ENCODE peak calls at places on chromosomes 7 and 10, in ten cellular contexts. W, T, C, B, F, A, V, N, Q and O are unnamed samples.

GRCh38 chr7:38781991-38782390 is 127.0 kb downstream of the VPS41 start:
- DNase-seq in W (no peak), T (no peak), C (no peak), B (no peak), F (no peak), A (no peak), V (no peak), N (no peak), Q (no peak), O (no peak)

GRCh38 chr7:102287465-102288146 is 938 bp downstream of the SH2B2 start:
- DNase-seq in W (peak; percentile 63), T (no peak), C (peak; percentile 65), B (peak; percentile 39), F (peak; percentile 43), A (peak; percentile 31), V (no peak), N (peak; percentile 50), Q (no peak), O (no peak)

GRCh38 chr7:92808006-92808405 is 28.4 kb downstream of the CDK6 start:
- DNase-seq in W (no peak), T (no peak), C (no peak), B (no peak), F (no peak), A (no peak), V (no peak), N (no peak), Q (no peak), O (no peak)

GRCh38 chr7:77657427-77658331 is 38.6 kb upstream of the RSBN1L start:
- DNase-seq in W (no peak), T (peak; percentile 14), C (no peak), B (peak; percentile 24), F (no peak), A (peak; percentile 46), V (peak; percentile 35), N (peak; percentile 24), Q (peak; percentile 53), O (no peak)

GRCh38 chr10:16280595-16280994 is 156.2 kb upstream of the PTER start:
- DNase-seq in W (no peak), T (no peak), C (no peak), B (no peak), F (no peak), A (no peak), V (no peak), N (no peak), Q (no peak), O (no peak)

GRCh38 chr7:121003986-121004685 is 15.6 kb downstream of the CPED1 start:
- DNase-seq in W (no peak), T (peak; percentile 46), C (no peak), B (no peak), F (no peak), A (no peak), V (no peak), N (peak; percentile 36), Q (no peak), O (no peak)

GRCh38 chr7:30870821-30871518 is 40.7 kb upstream of the AQP1 start:
- DNase-seq in W (no peak), T (no peak), C (no peak), B (no peak), F (no peak), A (no peak), V (no peak), N (no peak), Q (no peak), O (no peak)

GRCh38 chr7:55439627-55440026 is 74.5 kb downstream of the LANCL2 start:
- DNase-seq in W (no peak), T (no peak), C (no peak), B (no peak), F (no peak), A (no peak), V (no peak), N (no peak), Q (no peak), O (no peak)

GRCh38 chr10:93701903-93702277 is 502 bp downstream of the FRA10AC1 start:
- DNase-seq in W (no peak), T (peak; percentile 29), C (peak; percentile 9), B (peak; percentile 16), F (no peak), A (peak; percentile 12), V (no peak), N (peak; percentile 25), Q (peak; percentile 7), O (no peak)

GRCh38 chr7:36490335-36490940 is 100.8 kb downstream of the ANLN start:
- DNase-seq in W (no peak), T (no peak), C (no peak), B (no peak), F (no peak), A (no peak), V (no peak), N (no peak), Q (no peak), O (no peak)

GRCh38 chr7:36487756-36488336 is 98.2 kb downstream of the ANLN start:
- DNase-seq in W (no peak), T (peak; percentile 52), C (no peak), B (peak; percentile 42), F (no peak), A (peak; percentile 71), V (peak; percentile 59), N (peak; percentile 32), Q (peak; percentile 39), O (no peak)

GRCh38 chr7:36484265-36484664 is 94.6 kb downstream of the ANLN start:
- DNase-seq in W (no peak), T (no peak), C (no peak), B (no peak), F (no peak), A (no peak), V (no peak), N (no peak), Q (no peak), O (no peak)

DNA sequence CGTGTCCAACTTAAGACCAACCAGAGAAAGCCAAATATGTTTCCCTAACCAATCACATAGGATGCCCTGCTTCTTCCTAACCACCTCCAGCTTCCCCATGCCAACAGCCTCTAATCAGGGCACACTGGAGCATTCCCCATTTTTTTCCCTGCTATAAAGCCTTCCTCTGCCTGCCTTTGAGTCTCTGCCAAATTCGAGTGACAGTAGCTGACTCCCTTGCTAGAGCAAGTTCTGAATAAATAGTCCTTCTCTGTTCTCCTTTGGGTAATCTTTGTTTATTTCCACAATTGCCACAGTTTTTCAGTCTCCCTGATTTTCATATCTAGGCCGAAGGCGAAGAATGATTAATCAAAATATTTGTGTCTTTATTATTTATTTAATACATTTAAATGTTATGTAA is 96.7 kb downstream of the ANLN start:
- DNase-seq in W (no peak), T (no peak), C (no peak), B (no peak), F (no peak), A (no peak), V (no peak), N (peak; percentile 52), Q (no peak), O (no peak)
- H3K27ac ChIP-seq in W (no peak overlapping the region), T (no peak overlapping the region), C (no peak overlapping the region), B (no peak overlapping the region), F (no peak overlapping the region), A (no peak overlapping the region), V (no peak overlapping the region), N (peak overlapping the region; percentile 27), Q (no peak overlapping the region), O (no peak overlapping the region)

DNA sequence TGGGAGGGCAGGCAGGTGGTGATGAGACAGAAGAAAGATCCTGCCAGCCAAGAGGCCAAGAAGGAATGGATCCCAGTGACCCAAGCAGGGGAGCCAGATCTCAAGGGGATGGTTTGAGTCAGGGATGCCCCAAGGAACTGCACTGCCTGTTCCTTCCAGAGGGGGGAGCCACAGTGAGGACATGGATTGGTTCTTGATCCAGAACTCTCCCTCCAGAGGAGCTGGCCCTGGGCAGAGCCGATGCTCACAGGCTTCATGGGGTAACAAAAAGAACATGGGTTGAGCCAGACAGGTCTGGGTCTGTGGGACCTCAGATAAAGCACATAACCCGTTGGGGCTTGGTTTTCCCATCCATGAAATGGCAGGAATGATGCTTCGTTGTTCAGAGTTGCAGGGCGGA is 4.6 kb upstream of the DENND2A start:
- DNase-seq in W (no peak), T (no peak), C (no peak), B (no peak), F (no peak), A (peak; percentile 31), V (no peak), N (no peak), Q (no peak), O (peak; percentile 4)
- TF ChIP-seq CTCF in W (no peak), T (no peak), C (no peak), B (no peak), F (peak; percentile 13), A (peak; percentile 12), V (peak; percentile 77), N (no peak), Q (no peak), O (no peak)

GRCh38 chr10:97895915-97896314 is 46.3 kb downstream of the GOLGA7B start:
- DNase-seq in W (no peak), T (no peak), C (no peak), B (no peak), F (no peak), A (no peak), V (no peak), N (no peak), Q (no peak), O (no peak)
- TF ChIP-seq POLR2A in W (no peak), T (no peak), C (no peak), B (no peak), F (no peak), A (no peak), V (no peak), N (no peak), Q (no peak), O (no peak)

GRCh38 chr7:101156277-101156676 is 2.0 kb downstream of the AP1S1 start:
- DNase-seq in W (no peak), T (no peak), C (no peak), B (no peak), F (no peak), A (no peak), V (no peak), N (no peak), Q (no peak), O (no peak)

GRCh38 chr7:101155303-101155702 is 1.0 kb downstream of the AP1S1 start:
- DNase-seq in W (no peak), T (no peak), C (no peak), B (no peak), F (no peak), A (no peak), V (no peak), N (no peak), Q (no peak), O (no peak)

GRCh38 chr7:101156866-101157589 is 2.8 kb downstream of the AP1S1 start:
- DNase-seq in W (peak; percentile 70), T (no peak), C (no peak), B (no peak), F (peak; percentile 80), A (no peak), V (no peak), N (no peak), Q (no peak), O (no peak)

GRCh38 chr7:101153969-101154692 is at the start of gene AP1S1:
- DNase-seq in W (peak; percentile 96), T (peak; percentile 87), C (peak; percentile 97), B (peak; percentile 96), F (peak; percentile 96), A (peak; percentile 97), V (peak; percentile 96), N (peak; percentile 97), Q (peak; percentile 96), O (peak; percentile 99)

DNA sequence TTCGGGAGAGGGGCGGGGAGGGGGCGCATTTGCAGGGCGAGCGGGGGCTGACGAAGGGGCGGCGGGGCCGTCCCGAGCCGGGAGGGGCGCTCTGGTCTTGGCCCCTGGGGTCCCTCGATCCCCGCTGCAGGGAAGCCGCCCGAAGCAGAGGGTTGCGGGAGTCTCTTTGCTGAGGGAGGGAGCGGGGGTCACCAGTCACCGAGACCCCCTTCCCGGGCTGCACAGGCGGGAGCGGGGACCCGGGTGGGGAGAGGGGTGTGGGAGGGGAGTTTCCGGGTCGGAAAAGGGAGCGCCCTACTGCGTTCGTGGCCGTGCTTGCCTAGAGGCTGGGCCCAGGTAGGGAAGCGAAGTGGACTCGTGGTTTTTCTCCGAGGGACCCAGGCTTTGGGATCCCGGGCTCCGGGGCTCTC is 422 bp downstream of the AP1S1 start:
- DNase-seq in W (no peak), T (no peak), C (no peak), B (no peak), F (peak; percentile 54), A (no peak), V (no peak), N (no peak), Q (no peak), O (no peak)
- H3K27ac ChIP-seq in W (peak overlapping the region; percentile 55), T (no peak overlapping the region), C (no peak overlapping the region), B (no peak overlapping the region), F (peak overlapping the region; percentile 81), A (peak overlapping the region; percentile 93), V (peak overlapping the region; percentile 78), N (no peak overlapping the region), Q (peak overlapping the region; percentile 38), O (peak overlapping the region; percentile 79)